ENCODE peak calls at places on chromosomes 13 and 19, in four cellular contexts. G is CD4-positive, alpha-beta T cell; T is progenitor cell of endocrine pancreas; B is colonic mucosa. U is an unnamed sample.

GRCh38 chr19:41323023-41323422 is 13.1 kb downstream of the CCDC97 start:
- DNase-seq in G (no peak), B (no peak), T (no peak), U (no peak)

GRCh38 chr19:29663861-29664752 is 1.2 kb upstream of the PLEKHF1 start:
- DNase-seq in B (no peak), G (no peak), T (no peak), U (no peak)

GRCh38 chr13:51380269-51380668 is 40.8 kb downstream of the SERPINE3 start:
- DNase-seq in T (no peak), B (no peak), G (no peak), U (no peak)

GRCh38 chr19:33532859-33533455 is 11.4 kb upstream of the PEPD start:
- DNase-seq in T (no peak), B (no peak), G (no peak), U (no peak)

GRCh38 chr13:61275251-61275650 is 140.4 kb downstream of the PCDH20 start:
- DNase-seq in G (no peak), B (no peak), T (no peak), U (no peak)

GRCh38 chr13:112711528-112712265 is 21.9 kb downstream of the ATP11A start:
- DNase-seq in B (peak), G (no peak), T (peak), U (no peak)

GRCh38 chr13:43205421-43205820 is 182.0 kb downstream of the DNAJC15 start:
- DNase-seq in T (no peak), G (no peak), B (no peak), U (no peak)

GRCh38 chr19:49889687-49890348 is 6.9 kb downstream of the IL4I1 start:
- DNase-seq in G (peak), B (peak), T (peak), U (no peak)

GRCh38 chr13:55664178-55664577 is 1476.5 kb upstream of the PRR20A start:
- DNase-seq in G (no peak), T (no peak), B (no peak), U (no peak)

GRCh38 chr19:1433119-1434039 is 4.8 kb upstream of the RPS15 start:
- DNase-seq in B (no peak), G (no peak), T (no peak), U (no peak)

GRCh38 chr19:37980419-37980975 is 73.5 kb downstream of the SIPA1L3 start:
- DNase-seq in T (no peak), B (no peak), G (no peak), U (no peak)

GRCh38 chr19:2552859-2553258 is 76.9 kb downstream of the GADD45B start:
- DNase-seq in B (no peak), G (peak), T (no peak), U (no peak)

GRCh38 chr13:31172535-31172934 is 10.8 kb upstream of the HSPH1 start:
- DNase-seq in G (no peak), T (no peak), B (no peak), U (no peak)

GRCh38 chr13:99354371-99354951 is 47.3 kb upstream of the GPR183 start:
- DNase-seq in B (no peak), T (no peak), G (no peak), U (no peak)

GRCh38 chr13:39105110-39105509 is 66.9 kb downstream of the NHLRC3 start:
- DNase-seq in B (peak), T (no peak), G (no peak), U (no peak)

GRCh38 chr19:18775586-18776287 is 15.4 kb downstream of the COMP start:
- DNase-seq in G (no peak), T (no peak), B (no peak), U (no peak)

GRCh38 chr19:55082023-55082851 is 6.6 kb downstream of the EPS8L1 start:
- DNase-seq in B (no peak), G (peak), T (no peak), U (peak)

GRCh38 chr19:51107406-51108065 is 673 bp downstream of the CTU1 start:
- DNase-seq in B (no peak), G (no peak), T (no peak), U (no peak)

GRCh38 chr19:29535432-29535831 is 9.6 kb downstream of the VSTM2B start:
- DNase-seq in B (no peak), G (no peak), T (no peak), U (no peak)

GRCh38 chr19:31312004-31312403 is 37.2 kb downstream of the TSHZ3 start:
- DNase-seq in T (no peak), G (no peak), B (no peak), U (no peak)

GRCh38 chr13:114282143-114282685 is 813 bp downstream of the UPF3A start:
- DNase-seq in T (peak), B (peak), G (peak), U (no peak)

GRCh38 chr19:3366104-3366760 is at the start of gene NFIC:
- DNase-seq in B (peak), T (no peak), G (peak), U (peak)

DNA sequence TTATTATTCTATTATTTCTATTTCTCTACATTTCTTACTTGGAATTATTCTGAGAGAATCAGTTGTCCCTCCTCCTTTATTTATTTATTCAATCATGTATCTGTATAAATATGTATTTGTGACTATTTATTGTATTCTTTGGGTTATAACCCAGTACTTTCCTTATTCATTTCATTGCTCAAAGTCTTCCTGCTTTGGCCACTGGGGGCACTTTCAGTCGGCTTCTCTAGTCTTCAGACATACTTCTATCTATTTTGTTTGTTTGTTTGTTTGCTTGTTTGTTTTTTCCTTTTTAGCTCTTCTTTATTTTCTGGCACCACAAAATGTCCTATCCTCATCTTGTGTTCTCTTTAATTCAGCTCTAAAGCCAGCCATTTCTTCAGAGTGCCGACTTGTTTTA is 260.4 kb downstream of the NALCN start:
- DNase-seq in B (no peak), T (no peak), G (no peak), U (no peak)
- TF ChIP-seq CTCF in B (no peak), T (peak), G (no peak), U (no peak)

GRCh38 chr19:11692127-11692790 is 46.5 kb downstream of the ZNF823 start:
- DNase-seq in B (no peak), T (no peak), G (no peak), U (no peak)

GRCh38 chr19:11697284-11697855 is 41.4 kb downstream of the ZNF823 start:
- DNase-seq in T (no peak), G (no peak), B (no peak), U (no peak)

GRCh38 chr19:11698231-11698630 is 40.5 kb downstream of the ZNF823 start:
- DNase-seq in T (no peak), B (no peak), G (no peak), U (no peak)

GRCh38 chr19:11694533-11695439 is 44.0 kb downstream of the ZNF823 start:
- DNase-seq in B (peak), G (peak), T (peak), U (no peak)

DNA sequence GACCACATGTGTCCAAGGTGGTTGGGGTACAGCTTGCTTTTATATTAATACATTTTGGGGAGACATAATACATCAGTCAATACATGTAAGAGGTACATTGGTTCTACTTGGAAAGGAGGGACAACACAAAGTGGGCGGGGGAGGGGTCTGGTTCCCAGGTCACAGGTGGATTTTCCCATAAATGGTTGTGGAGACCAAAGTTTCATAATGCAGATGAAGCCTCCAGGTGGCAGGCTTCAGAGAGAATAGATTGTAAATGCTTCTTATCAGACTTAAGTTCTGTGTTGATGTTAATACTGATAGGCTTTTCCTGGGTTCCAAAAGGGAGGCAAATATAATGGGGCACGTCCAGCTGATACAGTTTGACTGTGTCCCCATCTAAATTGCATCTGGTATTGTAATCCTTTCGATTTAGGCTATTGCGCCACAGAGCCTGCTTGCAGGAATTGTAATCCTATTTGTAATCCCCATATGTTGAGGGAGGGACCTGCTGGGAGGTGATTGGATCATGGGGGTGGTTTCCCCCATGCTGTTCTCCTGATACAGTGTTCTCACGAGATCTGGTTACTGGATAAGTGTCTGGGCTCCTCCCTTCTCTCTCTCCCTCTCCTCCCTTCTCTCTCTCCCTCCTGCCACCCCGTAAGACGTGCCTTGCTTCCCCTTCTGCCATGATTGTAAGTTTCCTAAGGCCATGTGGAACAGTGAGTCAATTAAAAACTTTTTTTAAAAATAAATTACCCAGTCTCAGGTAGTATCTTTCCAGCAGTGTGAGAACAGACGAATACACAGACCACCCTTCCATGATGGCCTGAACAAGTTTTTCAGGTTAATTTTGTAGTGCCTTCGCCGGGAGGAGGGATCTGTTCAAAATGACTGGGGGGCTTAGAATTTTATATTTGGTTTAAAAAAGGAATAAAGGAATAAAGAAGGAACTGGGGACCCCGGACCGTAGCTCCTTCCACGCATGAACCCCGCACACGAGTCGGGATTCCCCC is 44.9 kb downstream of the ZNF823 start:
- DNase-seq in G (no peak), T (no peak), B (peak), U (no peak)
- TF ChIP-seq CTCF in G (no peak), T (no peak), B (peak), U (no peak)

GRCh38 chr19:44808463-44809371 is at the start of gene BCAM:
- DNase-seq in T (peak), G (no peak), B (peak), U (peak)

GRCh38 chr19:44806271-44806670 is 2.6 kb upstream of the BCAM start:
- DNase-seq in B (no peak), G (no peak), T (no peak), U (no peak)

GRCh38 chr19:44809856-44810554 is 1.1 kb downstream of the BCAM start:
- DNase-seq in T (no peak), G (no peak), B (no peak), U (no peak)

GRCh38 chr19:44807162-44807561 is 1.7 kb upstream of the BCAM start:
- DNase-seq in G (no peak), T (no peak), B (peak), U (no peak)

DNA sequence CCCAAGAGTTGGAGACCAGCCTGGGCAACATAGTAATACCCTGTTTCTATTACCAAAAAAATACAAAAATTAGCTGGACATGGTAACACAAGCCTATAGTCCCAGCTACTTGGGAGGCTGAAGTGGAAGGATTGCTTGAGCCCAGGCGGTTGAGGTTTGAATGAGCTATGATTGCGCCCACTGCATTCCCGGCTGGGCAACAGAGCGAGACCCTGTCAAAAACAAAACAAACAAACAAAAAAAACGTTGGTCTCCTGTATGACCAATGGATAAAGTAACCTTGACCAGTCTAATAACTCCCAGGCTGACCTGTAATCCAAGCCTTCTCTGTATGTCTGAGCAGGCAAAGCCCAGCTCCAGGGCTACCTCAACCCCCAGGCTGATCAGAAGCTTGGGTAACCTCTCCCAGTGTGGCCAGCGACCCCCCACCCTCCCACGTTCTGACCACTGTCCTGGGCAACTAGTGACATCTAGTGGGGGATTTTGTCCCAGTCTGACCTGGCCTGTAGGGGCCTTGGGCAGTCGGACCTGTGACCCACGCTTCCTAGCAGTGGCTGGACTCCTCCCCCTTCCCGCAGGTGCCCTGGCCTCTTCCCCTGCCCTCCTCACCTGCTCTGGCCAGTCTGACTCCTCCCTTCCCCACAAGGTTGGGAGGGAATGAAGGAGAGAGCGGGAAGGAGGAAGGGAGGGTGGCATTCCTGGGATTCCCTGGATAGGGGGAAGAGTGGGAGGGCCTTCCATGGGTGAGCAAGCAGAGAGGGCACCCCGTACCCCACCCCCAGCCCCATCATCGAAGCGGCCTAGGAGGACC is 1.0 kb upstream of the BCAM start:
- DNase-seq in T (peak), B (peak), G (no peak), U (no peak)
- TF ChIP-seq CTCF in T (peak), B (peak), G (no peak), U (peak)

DNA sequence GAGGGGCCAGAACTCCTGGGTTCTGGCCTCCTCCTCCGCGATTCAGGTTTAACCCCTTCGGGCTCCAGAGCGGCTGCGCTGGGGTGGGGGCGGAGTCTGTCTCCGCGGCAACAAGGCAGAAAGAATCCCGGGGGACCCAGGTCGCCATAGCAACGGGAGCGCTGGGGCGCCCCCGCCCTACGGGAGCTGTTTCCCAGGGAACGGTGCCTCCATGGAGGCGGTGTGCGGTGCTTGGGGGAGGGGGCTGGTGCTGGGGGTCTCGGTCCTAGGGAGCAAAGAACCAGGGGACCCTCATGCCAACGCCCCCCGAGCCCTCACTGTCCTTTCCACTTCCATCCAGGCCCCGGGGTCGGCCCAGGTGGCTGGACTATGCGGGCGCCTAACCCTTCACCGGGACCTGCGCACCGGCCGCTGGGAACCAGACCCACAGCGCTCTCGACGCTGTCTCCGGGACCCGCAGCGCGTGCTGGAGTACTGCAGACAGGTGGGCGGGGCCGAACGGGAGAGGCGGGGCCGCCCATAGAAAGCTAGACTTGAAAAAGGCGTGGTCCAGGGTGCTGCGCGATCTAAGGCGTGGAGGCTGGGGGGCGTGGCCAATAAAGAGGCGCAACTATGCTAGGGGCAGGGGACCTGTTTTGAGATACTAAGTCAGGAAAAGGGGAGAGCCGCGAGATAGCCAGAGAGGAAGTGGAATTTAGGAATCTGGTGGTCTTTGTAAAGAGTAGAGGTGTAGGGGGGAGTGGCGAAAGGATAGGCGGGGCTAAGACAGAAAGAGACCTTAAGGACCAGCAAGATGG is 1.2 kb downstream of the APLP1 start:
- DNase-seq in T (peak), G (peak), B (peak), U (no peak)
- TF ChIP-seq CTCF in T (no peak), G (no peak), B (no peak), U (no peak)

U was measured in D721Med.